ENCODE peak calls at places on chromosomes 13 and 19, in nine cellular contexts. D is heart right ventricle; Y is AG08395; W is NCI-H345; S is ACHN; B is effector memory CD8-positive, alpha-beta T cell; F is stimulated activated CD8-positive, alpha-beta memory T cell treated with anti-CD3 and anti-CD28 coated beads, Interleukin-4, amount 100 ng/mL, for 1 hour; L is choroid plexus epithelial cell; H is AG20443. X is an unnamed sample.

GRCh38 chr13:86731987-86732386 is 932.8 kb upstream of the SLITRK6 start:
- DNase-seq in W (no peak), B (no peak), Y (no peak), F (no peak), L (no peak), D (no peak), H (no peak), S (no peak), X (no peak)

GRCh38 chr13:46905249-46905648 is 8.4 kb upstream of the HTR2A start:
- DNase-seq in H (no peak), L (peak; percentile 58), F (no peak), Y (no peak), W (no peak), D (no peak), S (no peak), B (no peak), X (peak; percentile 55)

GRCh38 chr13:23458972-23459371 is 25.5 kb upstream of the SACS start:
- DNase-seq in W (no peak), F (no peak), Y (no peak), S (no peak), B (no peak), D (no peak), L (no peak), H (no peak), X (no peak)

GRCh38 chr19:11453468-11454341 is 18.3 kb downstream of the PRKCSH start:
- DNase-seq in B (no peak), L (no peak), D (no peak), W (no peak), S (no peak), F (no peak), H (no peak), Y (no peak), X (no peak)

GRCh38 chr19:15263361-15263985 is 31.2 kb upstream of the EPHX3 start:
- DNase-seq in L (no peak), D (no peak), W (no peak), H (no peak), B (no peak), F (no peak), Y (no peak), S (no peak), X (no peak)

GRCh38 chr13:77833331-77833863 is 85.2 kb downstream of the EDNRB start:
- DNase-seq in H (peak; percentile 18), D (no peak), S (no peak), Y (peak; percentile 3), L (peak; percentile 65), B (no peak), F (no peak), W (no peak), X (peak; percentile 87)

GRCh38 chr13:24381539-24382265 is 72.3 kb downstream of the C1QTNF9 start:
- DNase-seq in L (peak; percentile 17), B (no peak), H (peak; percentile 59), F (no peak), S (peak; percentile 5), Y (no peak), W (no peak), D (no peak), X (peak; percentile 90)

GRCh38 chr19:4974855-4975469 is 6.0 kb downstream of the KDM4B start:
- DNase-seq in B (no peak), F (no peak), S (no peak), L (no peak), D (no peak), Y (no peak), W (no peak), H (no peak), X (no peak)

GRCh38 chr13:97369269-97369893 is 64.6 kb upstream of the RAP2A start:
- DNase-seq in W (no peak), F (no peak), S (peak; percentile 27), Y (peak; percentile 31), D (no peak), B (no peak), L (peak; percentile 48), H (peak; percentile 24), X (peak; percentile 45)

GRCh38 chr13:101149735-101150380 is 266.4 kb downstream of the NALCN start:
- DNase-seq in F (no peak), L (peak; percentile 84), W (peak; percentile 2), D (no peak), S (no peak), H (peak; percentile 62), B (no peak), Y (peak; percentile 48), X (peak; percentile 62)

GRCh38 chr19:28021316-28022185 is 1191.4 kb downstream of the UQCRFS1 start:
- DNase-seq in Y (no peak), S (no peak), B (no peak), L (no peak), W (peak; percentile 5), D (no peak), F (no peak), H (no peak), X (no peak)

GRCh38 chr13:30818323-30818960 is 83.1 kb downstream of the ALOX5AP start:
- DNase-seq in F (no peak), B (no peak), S (no peak), D (no peak), Y (peak; percentile 88), W (no peak), H (peak; percentile 88), L (peak; percentile 87), X (peak; percentile 96)

GRCh38 chr19:44794610-44795009 is 14.3 kb upstream of the BCAM start:
- DNase-seq in B (no peak), F (no peak), L (no peak), Y (no peak), H (no peak), W (no peak), D (no peak), S (no peak), X (no peak)

GRCh38 chr19:49425922-49426592 is 869 bp downstream of the GFY start:
- DNase-seq in W (peak; percentile 27), F (no peak), D (no peak), H (no peak), B (no peak), L (no peak), S (no peak), Y (no peak), X (peak; percentile 52)

GRCh38 chr13:71866173-71867091 is 572 bp downstream of the DACH1 start:
- DNase-seq in B (no peak), Y (peak; percentile 5), H (peak; percentile 34), S (no peak), L (no peak), D (peak; percentile 31), W (peak; percentile 39), F (no peak), X (no peak)

GRCh38 chr19:16316506-16316882 is 8.1 kb upstream of the KLF2 start:
- DNase-seq in S (no peak), B (no peak), H (no peak), D (no peak), F (no peak), Y (no peak), L (no peak), W (no peak), X (no peak)

GRCh38 chr19:28454083-28454482 is 758.9 kb downstream of the UQCRFS1 start:
- DNase-seq in Y (no peak), L (peak; percentile 78), W (no peak), D (no peak), B (no peak), S (peak; percentile 6), F (no peak), H (no peak), X (no peak)

GRCh38 chr13:26991508-26992181 is 180.0 kb downstream of the USP12 start:
- DNase-seq in H (no peak), D (no peak), L (no peak), B (no peak), W (no peak), Y (no peak), S (no peak), F (no peak), X (no peak)

GRCh38 chr13:47983070-47983469 is 18.0 kb downstream of the SUCLA2 start:
- DNase-seq in W (no peak), H (no peak), Y (no peak), S (no peak), L (no peak), B (no peak), D (no peak), F (no peak), X (no peak)

GRCh38 chr13:103815619-103816018 is 749.4 kb upstream of the SLC10A2 start:
- DNase-seq in S (no peak), H (no peak), B (no peak), D (no peak), F (no peak), L (peak; percentile 55), Y (no peak), W (no peak), X (no peak)

GRCh38 chr19:41588497-41589209 is 12.7 kb downstream of the CEACAM21 start:
- DNase-seq in F (no peak), S (peak; percentile 46), Y (peak; percentile 49), L (peak; percentile 58), H (peak; percentile 61), W (no peak), B (no peak), D (no peak), X (peak; percentile 14)

GRCh38 chr19:1272423-1273262 is 2.7 kb upstream of the FAM174C start:
- DNase-seq in F (no peak), B (no peak), H (no peak), S (no peak), L (no peak), W (no peak), D (no peak), Y (no peak), X (no peak)

GRCh38 chr13:78589206-78589605 is 14.1 kb downstream of the POU4F1 start:
- DNase-seq in B (no peak), L (no peak), H (peak; percentile 53), W (no peak), F (no peak), Y (no peak), S (peak; percentile 54), D (peak; percentile 56), X (peak; percentile 28)

GRCh38 chr19:53942001-53942786 is 20.5 kb upstream of the CACNG8 start:
- DNase-seq in H (no peak), B (no peak), L (no peak), S (no peak), F (no peak), W (no peak), Y (no peak), D (no peak), X (peak; percentile 10)

GRCh38 chr19:52391135-52391534 is 6.5 kb upstream of the ZNF528 start:
- DNase-seq in S (no peak), L (no peak), F (no peak), W (no peak), Y (no peak), B (no peak), D (no peak), H (no peak), X (no peak)

GRCh38 chr13:39531646-39532045 is 71.3 kb downstream of the LHFPL6 start:
- DNase-seq in S (no peak), H (no peak), L (peak; percentile 79), F (no peak), Y (no peak), W (no peak), B (no peak), D (no peak), X (peak; percentile 63)

GRCh38 chr19:31164666-31165265 is 184.5 kb downstream of the TSHZ3 start:
- DNase-seq in L (no peak), H (no peak), F (no peak), D (no peak), W (no peak), S (no peak), B (no peak), Y (no peak), X (no peak)

GRCh38 chr13:48155850-48156249 is 60.9 kb upstream of the MED4 start:
- DNase-seq in S (peak; percentile 50), F (no peak), W (no peak), B (peak; percentile 40), D (no peak), Y (peak; percentile 13), L (peak; percentile 79), H (peak; percentile 33), X (peak; percentile 70)

GRCh38 chr13:98475521-98475920 is 101.4 kb downstream of the STK24 start:
- DNase-seq in L (peak; percentile 57), H (no peak), W (no peak), S (no peak), F (no peak), D (no peak), B (no peak), Y (no peak), X (no peak)

GRCh38 chr19:14381689-14382474 is 638 bp downstream of the ADGRE5 start:
- DNase-seq in L (no peak), D (peak; percentile 40), W (no peak), S (peak; percentile 20), H (peak; percentile 66), B (peak; percentile 83), Y (peak; percentile 61), F (no peak), X (peak; percentile 55)

GRCh38 chr13:23642110-23642509 is 71.9 kb downstream of the TNFRSF19 start:
- DNase-seq in L (no peak), Y (peak; percentile 34), H (no peak), D (no peak), F (no peak), S (no peak), B (no peak), W (no peak), X (no peak)